ENCODE peak calls at places on chromosomes 11 and 22, in seven cellular contexts. X, B, V, K, E, N and Z are unnamed samples.

GRCh38 chr11:17014774-17015638 is 792 bp upstream of the PLEKHA7 start:
- DNase-seq in X (peak; percentile 73), B (no peak), V (peak; percentile 72), K (peak; percentile 70), E (peak; percentile 20), N (peak; percentile 40), Z (peak; percentile 32)

GRCh38 chr11:490930-491260 is 16.1 kb downstream of the RNH1 start:
- DNase-seq in X (no peak), B (no peak), V (no peak), K (peak; percentile 18), E (no peak), N (no peak), Z (no peak)

GRCh38 chr11:75275581-75275980 is 35.0 kb downstream of the TPBGL start:
- DNase-seq in X (peak; percentile 48), B (peak; percentile 13), V (no peak), K (peak; percentile 26), E (peak; percentile 38), N (peak; percentile 7), Z (no peak)

GRCh38 chr11:123316003-123316402 is 114.1 kb upstream of the GRAMD1B start:
- DNase-seq in X (no peak), B (peak; percentile 79), V (no peak), K (no peak), E (peak; percentile 84), N (peak; percentile 93), Z (no peak)

GRCh38 chr11:65315204-65315865 is 669 bp downstream of the CDC42EP2 start:
- DNase-seq in X (peak; percentile 89), B (peak; percentile 68), V (peak; percentile 99), K (peak; percentile 93), E (peak; percentile 82), N (peak; percentile 78), Z (peak; percentile 89)

GRCh38 chr11:103552086-103552485 is 442.9 kb downstream of the DYNC2H1 start:
- DNase-seq in X (no peak), B (no peak), V (no peak), K (no peak), E (no peak), N (no peak), Z (no peak)

GRCh38 chr11:123194308-123195181 is 503 bp downstream of the CLMP start:
- DNase-seq in X (peak; percentile 85), B (peak; percentile 48), V (no peak), K (peak; percentile 75), E (peak; percentile 47), N (peak; percentile 38), Z (peak; percentile 33)

GRCh38 chr11:120135838-120136237 is 2.1 kb downstream of the TRIM29 start:
- DNase-seq in X (no peak), B (no peak), V (no peak), K (no peak), E (no peak), N (no peak), Z (no peak)

GRCh38 chr11:61832758-61833157 is 4.7 kb downstream of the FADS2 start:
- DNase-seq in X (no peak), B (no peak), V (no peak), K (no peak), E (no peak), N (no peak), Z (no peak)

GRCh38 chr11:43709689-43710088 is 29.2 kb downstream of the HSD17B12 start:
- DNase-seq in X (no peak), B (no peak), V (no peak), K (no peak), E (no peak), N (no peak), Z (no peak)

GRCh38 chr11:107215006-107215405 is 196.7 kb upstream of the GUCY1A2 start:
- DNase-seq in X (peak; percentile 81), B (no peak), V (no peak), K (no peak), E (no peak), N (no peak), Z (no peak)

GRCh38 chr11:57386178-57386945 is 4.1 kb downstream of the PRG2 start:
- DNase-seq in X (no peak), B (no peak), V (no peak), K (no peak), E (no peak), N (peak; percentile 76), Z (no peak)

GRCh38 chr11:7202412-7202811 is 49.3 kb upstream of the SYT9 start:
- DNase-seq in X (no peak), B (no peak), V (no peak), K (no peak), E (no peak), N (no peak), Z (no peak)

GRCh38 chr11:12318791-12319733 is 58.3 kb upstream of the PARVA start:
- DNase-seq in X (no peak), B (peak; percentile 89), V (no peak), K (no peak), E (peak; percentile 78), N (no peak), Z (no peak)

GRCh38 chr11:67563354-67564114 is 20.1 kb upstream of the GSTP1 start:
- DNase-seq in X (peak; percentile 91), B (peak; percentile 96), V (no peak), K (no peak), E (peak; percentile 89), N (peak; percentile 98), Z (no peak)

GRCh38 chr11:9313648-9314290 is 624 bp downstream of the TMEM41B start:
- DNase-seq in X (peak; percentile 35), B (peak; percentile 8), V (no peak), K (no peak), E (peak; percentile 48), N (peak; percentile 29), Z (no peak)

GRCh38 chr11:85955531-85955930 is 100.3 kb downstream of the CCDC83 start:
- DNase-seq in X (peak; percentile 92), B (peak; percentile 78), V (no peak), K (no peak), E (peak; percentile 75), N (peak; percentile 37), Z (no peak)

GRCh38 chr22:42289671-42290269 is 19.3 kb upstream of the TCF20 start:
- DNase-seq in X (no peak), B (no peak), V (no peak), K (no peak), E (no peak), N (no peak), Z (no peak)

GRCh38 chr11:66268953-66269906 is 791 bp downstream of the RAB1B start:
- DNase-seq in X (peak; percentile 90), B (peak; percentile 48), V (peak; percentile 70), K (peak; percentile 65), E (peak; percentile 75), N (peak; percentile 62), Z (no peak)

GRCh38 chr11:102926946-102927623 is 28.4 kb downstream of the MMP13 start:
- DNase-seq in X (no peak), B (peak; percentile 17), V (no peak), K (no peak), E (no peak), N (no peak), Z (no peak)

GRCh38 chr22:38415561-38416321 is 39.3 kb downstream of the KCNJ4 start:
- DNase-seq in X (peak; percentile 63), B (no peak), V (no peak), K (peak; percentile 80), E (no peak), N (no peak), Z (no peak)

GRCh38 chr11:45560153-45560934 is 105.1 kb downstream of the CHST1 start:
- DNase-seq in X (peak; percentile 26), B (no peak), V (no peak), K (no peak), E (no peak), N (no peak), Z (no peak)

GRCh38 chr11:12542186-12542935 is 131.9 kb upstream of the TEAD1 start:
- DNase-seq in X (no peak), B (no peak), V (peak; percentile 39), K (no peak), E (no peak), N (peak; percentile 56), Z (no peak)

GRCh38 chr22:26786398-26786797 is 129.0 kb downstream of the MIAT start:
- DNase-seq in X (no peak), B (no peak), V (no peak), K (no peak), E (no peak), N (no peak), Z (no peak)

GRCh38 chr22:37492428-37493344 is 6.5 kb upstream of the MFNG start:
- DNase-seq in X (peak; percentile 85), B (peak; percentile 59), V (peak; percentile 84), K (peak; percentile 79), E (peak; percentile 72), N (peak; percentile 39), Z (peak; percentile 33)

GRCh38 chr11:127943763-127944162 is 643.6 kb downstream of the ETS1 start:
- DNase-seq in X (no peak), B (no peak), V (no peak), K (no peak), E (no peak), N (peak; percentile 37), Z (no peak)

GRCh38 chr11:25484225-25484624 is 847.7 kb upstream of the ANO3 start:
- DNase-seq in X (no peak), B (no peak), V (no peak), K (no peak), E (no peak), N (no peak), Z (no peak)
- H4K8ac ChIP-seq in X (no peak overlapping the region), B (no peak overlapping the region), V (no peak overlapping the region), K (no peak overlapping the region), E (no peak overlapping the region), N (no peak overlapping the region), Z (no peak overlapping the region)

GRCh38 chr11:113729456-113729855 is 23.3 kb upstream of the TMPRSS5 start:
- DNase-seq in X (peak; percentile 26), B (peak; percentile 11), V (no peak), K (no peak), E (no peak), N (peak; percentile 19), Z (no peak)
- H2BK120ac ChIP-seq in X (no peak overlapping the region), B (no peak overlapping the region), V (no peak overlapping the region), K (no peak overlapping the region), E (no peak overlapping the region), N (no peak overlapping the region), Z (no peak overlapping the region)

GRCh38 chr11:28049338-28050216 is 58.4 kb downstream of the KIF18A start:
- DNase-seq in X (no peak), B (peak; percentile 54), V (no peak), K (no peak), E (peak; percentile 71), N (no peak), Z (no peak)
- H4K8ac ChIP-seq in X (no peak overlapping the region), B (peak overlapping the region; percentile 65), V (no peak overlapping the region), K (no peak overlapping the region), E (no peak overlapping the region), N (no peak overlapping the region), Z (no peak overlapping the region)

DNA sequence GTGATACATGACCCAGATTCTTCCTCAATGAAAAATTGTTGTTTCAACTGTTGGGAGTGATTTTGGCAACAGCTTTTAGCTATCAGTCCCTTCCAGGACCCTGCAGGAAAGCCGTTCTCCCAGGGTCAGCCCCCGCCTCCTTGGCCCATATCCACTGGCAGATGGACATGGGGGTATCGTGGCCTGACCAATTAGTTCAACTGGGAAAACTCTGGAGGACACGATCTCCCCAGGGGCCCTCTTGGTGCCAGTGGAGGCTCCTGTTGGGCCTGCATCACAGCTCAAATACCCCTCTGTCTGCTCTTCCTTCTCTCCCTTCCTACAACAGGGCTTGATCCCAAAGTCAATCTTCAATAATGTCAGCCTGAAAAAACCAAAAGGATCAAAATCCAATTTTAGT is 272.5 kb upstream of the B3GAT1 start:
- DNase-seq in X (no peak), B (no peak), V (no peak), K (no peak), E (no peak), N (no peak), Z (no peak)
- H2BK120ac ChIP-seq in X (no peak overlapping the region), B (no peak overlapping the region), V (no peak overlapping the region), K (no peak overlapping the region), E (no peak overlapping the region), N (no peak overlapping the region), Z (no peak overlapping the region)